ENCODE peak calls at places on chromosome 21, in seven cellular contexts. C is lower lobe of right lung, O is OCI-LY7, Y is adipocyte, I is fibroblast of pulmonary artery, B is breast epithelium, F is GM12865. D is an unnamed sample.

GRCh38 chr21:31902438-31902837 is 29.6 kb downstream of the HUNK start:
- DNase-seq in C (no peak), O (no peak), Y (no peak), I (no peak), B (no peak), F (no peak), D (no peak)

GRCh38 chr21:44492572-44493385 is 37.5 kb downstream of the LRRC3 start:
- DNase-seq in C (no peak), O (no peak), Y (no peak), I (no peak), B (no peak), F (no peak), D (no peak)

GRCh38 chr21:17798796-17799195 is 20.4 kb downstream of the C21orf91 start:
- DNase-seq in C (no peak), O (no peak), Y (no peak), I (no peak), B (no peak), F (no peak), D (no peak)

GRCh38 chr21:36005018-36005417 is 55.3 kb downstream of the SETD4 start:
- DNase-seq in C (no peak), O (no peak), Y (no peak), I (no peak), B (no peak), F (no peak), D (no peak)

GRCh38 chr21:44723177-44724131 is 12.1 kb upstream of the TSPEAR start:
- DNase-seq in C (no peak), O (no peak), Y (no peak), I (no peak), B (no peak), F (no peak), D (no peak)

GRCh38 chr21:27244356-27244755 is 277.5 kb upstream of the ADAMTS5 start:
- DNase-seq in C (no peak), O (no peak), Y (no peak), I (no peak), B (no peak), F (no peak), D (peak)

GRCh38 chr21:40732243-40732642 is 114.7 kb downstream of the DSCAM start:
- DNase-seq in C (no peak), O (no peak), Y (peak), I (no peak), B (no peak), F (no peak), D (peak)

GRCh38 chr21:42039911-42040351 is 29.8 kb upstream of the ZBTB21 start:
- DNase-seq in C (peak), O (no peak), Y (peak), I (peak), B (no peak), F (no peak), D (peak)

GRCh38 chr21:29514652-29515247 is 216.0 kb downstream of the BACH1 start:
- DNase-seq in C (no peak), O (no peak), Y (no peak), I (no peak), B (no peak), F (no peak), D (no peak)

GRCh38 chr21:44425895-44426662 is 29.2 kb upstream of the LRRC3 start:
- DNase-seq in C (no peak), O (no peak), Y (no peak), I (no peak), B (peak), F (no peak), D (no peak)

DNA sequence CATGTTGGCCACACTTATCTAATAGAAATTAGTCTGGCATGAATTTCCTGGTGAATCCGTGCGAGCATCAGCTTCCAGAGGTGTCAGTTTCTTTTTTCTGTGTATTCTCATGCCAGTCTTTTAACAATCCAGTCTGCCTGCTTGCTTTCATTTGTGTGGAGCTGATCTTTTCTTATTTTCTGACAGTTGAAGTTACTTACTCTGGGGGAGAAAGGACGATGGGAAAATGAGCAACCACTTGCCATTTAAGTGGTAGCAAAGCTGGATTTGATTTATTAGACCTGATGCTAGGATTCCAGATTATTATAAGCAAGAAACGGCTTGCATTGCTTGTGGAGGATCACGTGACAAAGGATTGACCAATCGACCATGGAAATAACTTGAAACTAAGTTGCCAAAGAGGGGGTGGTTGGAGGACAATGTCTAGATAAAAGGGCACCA is 24.3 kb upstream of the APP start:
- DNase-seq in C (no peak), O (no peak), Y (peak), I (peak), B (no peak), F (no peak), D (no peak)
- H3K4me3 ChIP-seq in C (no peak), O (no peak), Y (peak), I (no peak), B (no peak), F (no peak), D (no peak)

GRCh38 chr21:33976082-33976979 is 60.7 kb upstream of the ATP5PO start:
- DNase-seq in C (no peak), O (peak), Y (peak), I (peak), B (no peak), F (peak), D (peak)
- H3K4me3 ChIP-seq in C (no peak), O (peak), Y (peak), I (peak), B (no peak), F (peak), D (peak)

GRCh38 chr21:15050588-15051377 is 14.0 kb downstream of the NRIP1 start:
- DNase-seq in C (no peak), O (no peak), Y (no peak), I (no peak), B (no peak), F (no peak), D (no peak)
- H3K4me3 ChIP-seq in C (no peak), O (no peak), Y (no peak), I (no peak), B (no peak), F (no peak), D (no peak)

GRCh38 chr21:45817345-45817744 is 164.2 kb upstream of the COL6A1 start:
- DNase-seq in C (no peak), O (no peak), Y (no peak), I (no peak), B (peak), F (no peak), D (no peak)
- H3K4me3 ChIP-seq in C (no peak), O (no peak), Y (no peak), I (no peak), B (no peak), F (no peak), D (no peak)

GRCh38 chr21:39181205-39181818 is 1.9 kb downstream of the PSMG1 start:
- DNase-seq in C (no peak), O (no peak), Y (peak), I (no peak), B (no peak), F (no peak), D (no peak)

GRCh38 chr21:39180429-39181019 is 2.7 kb downstream of the PSMG1 start:
- DNase-seq in C (no peak), O (peak), Y (no peak), I (no peak), B (no peak), F (no peak), D (no peak)

GRCh38 chr21:39182484-39183271 is 573 bp downstream of the PSMG1 start:
- DNase-seq in C (no peak), O (no peak), Y (peak), I (peak), B (no peak), F (no peak), D (no peak)

GRCh38 chr21:39183272-39184049 is at the start of gene PSMG1:
- DNase-seq in C (peak), O (peak), Y (peak), I (peak), B (peak), F (peak), D (peak)

DNA sequence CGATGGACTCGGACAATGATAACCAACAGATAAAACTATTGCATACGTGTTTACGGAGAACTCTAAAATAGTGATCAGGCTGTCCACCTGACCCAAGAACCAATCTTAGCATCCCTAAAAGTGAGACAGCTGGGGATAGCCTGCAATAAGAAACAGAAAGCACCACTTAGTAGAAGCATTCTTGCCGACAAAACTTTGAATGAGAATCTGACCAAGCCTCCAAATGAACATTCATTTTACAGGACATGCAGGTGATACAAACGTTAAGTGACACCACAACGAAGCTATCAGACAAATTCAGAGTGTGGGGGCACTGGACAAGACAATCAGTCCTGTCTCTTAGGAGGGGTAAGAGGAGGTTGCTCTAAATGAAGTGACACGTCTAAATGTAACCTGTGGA is 1.2 kb downstream of the PSMG1 start:
- DNase-seq in C (no peak), O (peak), Y (peak), I (no peak), B (no peak), F (no peak), D (no peak)
- H3K4me3 ChIP-seq in C (peak), O (peak), Y (peak), I (peak), B (peak), F (peak), D (peak)

GRCh38 chr21:33026299-33026858 is 644 bp downstream of the OLIG2 start:
- DNase-seq in C (no peak), O (no peak), Y (no peak), I (no peak), B (no peak), F (no peak), D (no peak)
- H3K4me3 ChIP-seq in C (no peak), O (no peak), Y (no peak), I (no peak), B (no peak), F (no peak), D (no peak)

GRCh38 chr21:33645730-33646129 is 3.4 kb downstream of the ITSN1 start:
- DNase-seq in C (no peak), O (no peak), Y (no peak), I (no peak), B (no peak), F (no peak), D (no peak)

GRCh38 chr21:33642896-33643657 is 776 bp downstream of the ITSN1 start:
- DNase-seq in C (peak), O (peak), Y (peak), I (no peak), B (no peak), F (peak), D (no peak)

GRCh38 chr21:33642027-33642895 is at the start of gene ITSN1:
- DNase-seq in C (peak), O (peak), Y (peak), I (peak), B (peak), F (peak), D (peak)

GRCh38 chr21:33643658-33644311 is 1.5 kb downstream of the ITSN1 start:
- DNase-seq in C (no peak), O (no peak), Y (peak), I (peak), B (no peak), F (no peak), D (no peak)

DNA sequence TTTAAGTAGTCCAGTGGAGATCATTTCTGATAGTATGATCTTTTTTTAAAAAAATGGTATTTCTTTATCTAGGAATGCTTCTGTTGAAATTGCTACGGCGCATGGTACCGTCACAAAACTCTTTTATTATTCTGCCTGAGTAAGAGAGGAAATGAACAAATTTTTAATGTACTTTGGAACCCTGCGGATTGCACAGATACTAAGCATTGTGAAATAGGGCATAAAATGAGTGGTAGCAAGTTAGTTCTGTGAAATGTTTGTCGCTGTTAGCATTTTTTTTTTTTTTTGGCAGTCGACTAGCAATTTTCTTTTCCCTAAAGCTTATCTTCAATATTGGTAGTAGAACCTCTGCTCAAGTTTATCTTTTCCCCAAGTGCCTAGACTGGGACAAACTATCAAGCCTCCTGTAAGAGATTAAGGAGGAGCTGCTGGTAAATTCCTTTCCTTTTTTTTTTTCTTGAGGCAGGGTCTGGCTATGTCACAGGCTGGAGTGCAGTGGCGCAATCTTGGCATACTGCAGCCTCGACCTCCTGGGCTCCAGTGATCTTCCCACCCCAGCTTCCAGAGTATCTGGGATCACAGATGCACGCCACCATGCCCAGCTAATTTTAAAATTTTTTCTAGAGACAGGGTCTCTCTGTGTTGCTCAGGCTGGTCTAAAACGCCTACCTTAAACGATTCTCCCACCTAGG is 2.2 kb downstream of the ITSN1 start:
- DNase-seq in C (no peak), O (no peak), Y (peak), I (peak), B (no peak), F (no peak), D (peak)
- H3K4me3 ChIP-seq in C (peak), O (no peak), Y (peak), I (peak), B (peak), F (no peak), D (peak)

GRCh38 chr21:46098303-46099141 is 610 bp downstream of the COL6A2 start:
- DNase-seq in C (peak), O (no peak), Y (peak), I (no peak), B (peak), F (no peak), D (no peak)

GRCh38 chr21:46100020-46100419 is 2.1 kb downstream of the COL6A2 start:
- DNase-seq in C (no peak), O (no peak), Y (no peak), I (no peak), B (no peak), F (no peak), D (no peak)

GRCh38 chr21:46100426-46100825 is 2.5 kb downstream of the COL6A2 start:
- DNase-seq in C (no peak), O (no peak), Y (peak), I (peak), B (no peak), F (no peak), D (no peak)

GRCh38 chr21:46097826-46098286 is at the start of gene COL6A2:
- DNase-seq in C (peak), O (no peak), Y (peak), I (peak), B (peak), F (no peak), D (no peak)

DNA sequence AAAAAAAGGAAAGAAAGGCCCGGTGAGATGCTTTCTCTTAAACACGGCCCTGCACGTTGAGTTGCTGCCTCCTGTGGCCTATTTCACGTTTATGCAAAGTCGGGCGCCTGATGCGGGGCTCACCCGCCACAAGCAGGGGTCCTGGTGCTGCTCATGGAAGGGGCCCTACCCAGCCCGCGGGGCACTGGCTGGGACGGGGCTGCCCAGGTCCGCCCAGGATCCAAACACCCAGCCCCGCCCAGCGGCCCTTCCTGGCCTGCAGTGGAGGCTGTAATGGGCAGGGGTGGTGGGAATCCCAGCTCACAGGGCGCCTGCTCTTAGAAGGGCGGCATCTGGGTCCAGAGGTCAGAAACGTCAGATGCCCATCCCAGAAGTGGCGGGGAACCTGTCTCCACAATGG is 1.6 kb downstream of the COL6A2 start:
- DNase-seq in C (peak), O (no peak), Y (peak), I (peak), B (no peak), F (no peak), D (no peak)
- H3K4me3 ChIP-seq in C (peak), O (no peak), Y (peak), I (peak), B (peak), F (no peak), D (peak)

GRCh38 chr21:38057626-38058025 is 141.4 kb upstream of the KCNJ6 start:
- DNase-seq in C (no peak), O (no peak), Y (no peak), I (no peak), B (no peak), F (no peak), D (no peak)
- H3K4me3 ChIP-seq in C (no peak), O (no peak), Y (no peak), I (no peak), B (no peak), F (no peak), D (no peak)